ENCODE peak calls at places on chromosomes 6 and 20, in four cellular contexts. K is RWPE1, A is cardiac muscle cell, N is OCI-LY7. J is an unnamed sample.

GRCh38 chr6:125957391-125957693 is 772 bp downstream of the HINT3 start:
- DNase-seq in A (no peak), K (no peak), N (no peak), J (no peak)

GRCh38 chr6:52098649-52099184 is 11.3 kb upstream of the PKHD1 start:
- DNase-seq in K (no peak), N (no peak), A (no peak), J (no peak)

GRCh38 chr6:125944434-125944816 is 12.1 kb upstream of the HINT3 start:
- DNase-seq in N (no peak), K (no peak), A (no peak), J (no peak)

GRCh38 chr6:8084586-8084985 is 17.8 kb downstream of the EEF1E1 start:
- DNase-seq in A (no peak), K (no peak), N (no peak), J (no peak)

GRCh38 chr6:157552171-157552747 is 171.3 kb downstream of the ZDHHC14 start:
- DNase-seq in N (no peak), A (no peak), K (peak), J (no peak)

GRCh38 chr6:106735136-106735535 is 105.8 kb downstream of the QRSL1 start:
- DNase-seq in A (no peak), K (no peak), N (peak), J (no peak)

GRCh38 chr6:144939926-144940325 is 654.8 kb downstream of the UTRN start:
- DNase-seq in A (no peak), N (no peak), K (no peak), J (no peak)

GRCh38 chr6:30071081-30071818 is 4.3 kb downstream of the PPP1R11 start:
- DNase-seq in A (peak), K (no peak), N (no peak), J (no peak)

GRCh38 chr20:37393863-37394542 is 48.1 kb downstream of the SRC start:
- DNase-seq in A (no peak), K (no peak), N (no peak), J (no peak)

GRCh38 chr20:48749437-48749836 is 78.4 kb downstream of the PREX1 start:
- DNase-seq in K (no peak), N (no peak), A (no peak), J (no peak)

GRCh38 chr6:28458577-28458976 is 15.3 kb upstream of the ZSCAN23 start:
- DNase-seq in A (no peak), K (no peak), N (no peak), J (no peak)

GRCh38 chr20:63642518-63643247 is 10.5 kb downstream of the STMN3 start:
- DNase-seq in A (peak), K (no peak), N (peak), J (no peak)

GRCh38 chr20:54405540-54405939 is 69.9 kb upstream of the DOK5 start:
- DNase-seq in N (no peak), K (no peak), A (no peak), J (no peak)

GRCh38 chr20:63223121-63223825 is 7.3 kb upstream of the YTHDF1 start:
- DNase-seq in A (peak), N (peak), K (peak), J (no peak)

GRCh38 chr6:14240411-14241166 is 123.0 kb downstream of the CD83 start:
- DNase-seq in A (no peak), N (peak), K (no peak), J (no peak)

GRCh38 chr6:1190361-1190760 is 121.5 kb upstream of the FOXQ1 start:
- DNase-seq in A (no peak), N (no peak), K (peak), J (no peak)

GRCh38 chr20:18202966-18203365 is 65.3 kb downstream of the KAT14 start:
- DNase-seq in A (no peak), K (no peak), N (no peak), J (no peak)

GRCh38 chr20:47347661-47348462 is 8.6 kb downstream of the ZMYND8 start:
- DNase-seq in N (no peak), K (no peak), A (no peak), J (no peak)
- TF ChIP-seq CTCF in N (no peak), K (no peak), A (no peak), J (no peak)

GRCh38 chr20:58235010-58235409 is 6.6 kb upstream of the ANKRD60 start:
- DNase-seq in K (no peak), A (no peak), N (no peak), J (no peak)

GRCh38 chr20:58236612-58237317 is 8.3 kb upstream of the ANKRD60 start:
- DNase-seq in K (peak), N (peak), A (peak), J (peak)

GRCh38 chr20:58238490-58238889 is 10.0 kb upstream of the ANKRD60 start:
- DNase-seq in A (no peak), N (no peak), K (no peak), J (no peak)

GRCh38 chr20:58239216-58239615 is 10.8 kb upstream of the ANKRD60 start:
- DNase-seq in K (no peak), N (no peak), A (no peak), J (no peak)

GRCh38 chr20:58237318-58238182 is 9.1 kb upstream of the ANKRD60 start:
- DNase-seq in A (no peak), N (no peak), K (no peak), J (no peak)
- TF ChIP-seq CTCF in A (no peak), N (peak), K (peak), J (peak)

GRCh38 chr20:46607191-46607848 is 43.9 kb downstream of the SLC13A3 start:
- DNase-seq in A (no peak), K (no peak), N (no peak), J (no peak)
- TF ChIP-seq CTCF in A (no peak), K (no peak), N (no peak), J (no peak)

DNA sequence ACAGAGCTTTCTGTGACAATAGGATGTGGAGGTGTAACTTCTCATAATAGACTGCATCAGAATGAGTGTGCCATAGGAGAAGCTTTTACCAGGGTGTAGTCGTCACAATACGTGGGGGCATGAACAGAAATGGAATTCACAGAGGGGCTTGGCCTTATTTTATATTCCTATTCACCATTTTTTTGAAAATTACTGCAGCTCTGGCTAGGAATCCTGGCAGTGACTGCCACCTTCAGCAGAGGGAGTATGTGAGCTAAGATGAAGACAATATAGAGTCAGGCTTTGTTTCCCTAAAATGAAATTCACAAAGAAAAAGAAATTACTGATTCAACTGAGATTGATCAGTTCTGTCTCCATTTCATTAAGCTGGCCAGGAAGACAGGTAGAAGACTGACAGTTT is 13.9 kb downstream of the TOMM6 start:
- DNase-seq in K (no peak), N (peak), A (no peak), J (no peak)
- TF ChIP-seq CTCF in K (peak), N (peak), A (peak), J (no peak)

GRCh38 chr6:81465859-81466258 is 286.6 kb downstream of the TENT5A start:
- DNase-seq in N (no peak), K (no peak), A (peak), J (no peak)
- TF ChIP-seq CTCF in N (peak), K (peak), A (peak), J (no peak)

DNA sequence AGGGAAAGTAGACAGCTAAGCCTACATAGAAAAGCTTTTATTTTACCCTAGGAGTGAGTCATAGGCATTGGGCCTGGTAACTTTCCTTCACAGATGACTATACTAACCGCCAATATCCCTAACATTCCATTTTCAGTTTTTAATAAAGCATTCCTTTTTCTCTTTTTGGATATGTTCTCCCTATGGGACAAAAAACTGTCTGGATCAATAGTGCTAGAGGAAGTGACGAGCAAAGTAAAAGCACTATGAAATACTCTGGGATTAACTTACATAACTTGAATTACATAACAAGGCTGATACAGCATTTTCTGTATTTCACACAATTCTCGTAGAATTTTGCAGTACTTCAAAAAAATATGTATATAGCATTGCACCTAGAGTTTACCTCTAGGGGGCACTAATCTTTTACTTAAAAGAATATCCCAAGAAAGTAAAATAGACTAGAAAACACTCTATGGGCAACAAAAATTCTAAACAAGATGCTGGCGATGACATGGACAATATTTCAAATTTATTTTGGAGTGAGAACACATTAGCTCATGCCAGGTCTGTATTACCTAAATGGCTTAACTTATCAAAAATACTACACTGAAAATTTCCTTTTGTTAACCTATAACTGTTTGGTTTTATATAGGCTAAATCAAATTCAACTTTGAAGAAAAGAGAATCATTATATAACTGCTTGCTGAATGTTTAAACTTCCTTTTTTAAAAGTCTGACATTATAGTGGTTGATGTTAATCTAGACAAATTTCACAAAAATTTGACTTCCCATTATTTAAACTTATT is 66.3 kb upstream of the DST start:
- DNase-seq in A (peak), N (peak), K (peak), J (no peak)
- TF ChIP-seq CTCF in A (peak), N (peak), K (peak), J (peak)

GRCh38 chr6:31940256-31940664 is 5.6 kb upstream of the CFB start:
- DNase-seq in N (no peak), K (no peak), A (no peak), J (no peak)
- TF ChIP-seq CTCF in N (no peak), K (no peak), A (no peak), J (no peak)

GRCh38 chr6:143741480-143741879 is 63.7 kb downstream of the PHACTR2 start:
- DNase-seq in N (no peak), A (no peak), K (no peak), J (no peak)
- TF ChIP-seq CTCF in N (no peak), A (no peak), K (no peak), J (no peak)

J was measured in natural killer cell.